ENCODE peak calls at places on chromosome 1, in six cellular contexts. R is breast epithelium, T is psoas muscle, Y is HCT116, N is right lobe of liver, E is tibial artery. M is an unnamed sample.

GRCh38 chr1:221204055-221204833 is 325.0 kb downstream of the HLX start:
- DNase-seq in T (no peak), E (no peak), R (no peak), N (no peak), Y (no peak), M (no peak)

GRCh38 chr1:44077421-44077820 is 41.2 kb upstream of the KLF17 start:
- DNase-seq in T (no peak), R (no peak), Y (no peak), N (no peak), E (no peak), M (no peak)

GRCh38 chr1:185929759-185930158 is 195.6 kb downstream of the HMCN1 start:
- DNase-seq in R (no peak), T (no peak), Y (no peak), N (no peak), E (no peak), M (no peak)

GRCh38 chr1:24442764-24443163 is 27.2 kb downstream of the NIPAL3 start:
- DNase-seq in Y (no peak), R (no peak), T (no peak), E (no peak), N (no peak), M (no peak)

GRCh38 chr1:109704173-109704572 is 7.9 kb upstream of the GSTM5 start:
- DNase-seq in E (no peak), N (no peak), Y (no peak), T (no peak), R (no peak), M (no peak)

GRCh38 chr1:16420719-16421118 is 16.5 kb downstream of the SPATA21 start:
- DNase-seq in Y (no peak), N (no peak), E (no peak), T (no peak), R (no peak), M (no peak)

GRCh38 chr1:61282387-61282786 is 200.0 kb downstream of the NFIA start:
- DNase-seq in N (no peak), Y (no peak), E (no peak), R (no peak), T (no peak), M (no peak)

GRCh38 chr1:11407301-11407994 is 71.5 kb upstream of the DISP3 start:
- DNase-seq in T (no peak), N (no peak), E (no peak), Y (no peak), R (peak; percentile 51), M (no peak)

GRCh38 chr1:33902486-33903209 is 38.8 kb downstream of the HMGB4 start:
- DNase-seq in Y (no peak), E (no peak), N (no peak), T (no peak), R (no peak), M (no peak)

GRCh38 chr1:226867461-226868054 is 2.9 kb upstream of the PSEN2 start:
- DNase-seq in Y (no peak), T (no peak), R (no peak), E (no peak), N (no peak), M (no peak)

GRCh38 chr1:109786531-109787021 is 22.9 kb upstream of the EPS8L3 start:
- DNase-seq in Y (no peak), R (no peak), T (peak; percentile 38), N (no peak), E (peak; percentile 16), M (peak; percentile 47)

DNA sequence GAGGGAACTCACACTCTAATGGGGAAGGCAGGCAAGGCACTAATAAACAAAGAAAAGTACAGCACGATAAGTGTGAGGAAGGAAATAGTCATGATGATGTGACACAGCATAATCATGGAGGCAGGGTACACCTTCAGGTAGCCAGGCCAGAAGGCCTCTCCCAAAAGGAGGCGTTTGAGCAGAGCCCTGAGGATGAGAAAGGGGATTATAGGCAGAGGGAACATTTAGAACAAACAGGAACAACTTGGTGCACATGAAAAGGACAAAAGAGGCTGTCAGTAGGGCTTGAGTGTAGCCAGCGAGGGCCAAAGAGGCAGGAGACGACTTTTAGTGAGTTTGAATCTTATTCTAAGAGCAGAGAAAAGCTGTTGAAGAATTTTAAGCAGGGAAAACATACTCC is 33.4 kb upstream of the CRNN start:
- DNase-seq in N (no peak), Y (no peak), E (no peak), T (no peak), R (no peak), M (no peak)
- H3K27me3 ChIP-seq in N (no peaks in the 10 kb centered on the region), Y (no peaks in the 10 kb centered on the region), E (no peaks in the 10 kb centered on the region), T (peaks cover 3% of the 10 kb centered on the region), R (no peaks in the 10 kb centered on the region), M (no peaks in the 10 kb centered on the region)

GRCh38 chr1:27935721-27936120 is 921 bp downstream of the SMPDL3B start:
- DNase-seq in E (no peak), R (no peak), Y (no peak), T (no peak), N (no peak), M (no peak)
- H3K4me3 ChIP-seq in E (no peak overlapping the region), R (no peak overlapping the region), Y (peak overlapping the region; percentile 46), T (no peak overlapping the region), N (no peak overlapping the region), M (no peak overlapping the region)

GRCh38 chr1:64923294-64923718 is 43.0 kb downstream of the JAK1 start:
- DNase-seq in N (no peak), Y (no peak), E (no peak), R (no peak), T (no peak), M (no peak)

GRCh38 chr1:64917907-64918306 is 48.4 kb downstream of the JAK1 start:
- DNase-seq in Y (no peak), T (no peak), E (no peak), N (no peak), R (no peak), M (no peak)

GRCh38 chr1:64922336-64922735 is 44.0 kb downstream of the JAK1 start:
- DNase-seq in R (no peak), N (no peak), T (no peak), Y (no peak), E (no peak), M (no peak)

GRCh38 chr1:64921761-64922160 is 44.6 kb downstream of the JAK1 start:
- DNase-seq in N (no peak), T (no peak), R (no peak), Y (no peak), E (no peak), M (no peak)

GRCh38 chr1:64920936-64921589 is 45.3 kb downstream of the JAK1 start:
- DNase-seq in R (no peak), T (no peak), N (no peak), Y (no peak), E (no peak), M (no peak)
- H3K27ac ChIP-seq in R (no peak overlapping the region), T (no peak overlapping the region), N (no peak overlapping the region), Y (no peak overlapping the region), E (no peak overlapping the region), M (no peak overlapping the region)

DNA sequence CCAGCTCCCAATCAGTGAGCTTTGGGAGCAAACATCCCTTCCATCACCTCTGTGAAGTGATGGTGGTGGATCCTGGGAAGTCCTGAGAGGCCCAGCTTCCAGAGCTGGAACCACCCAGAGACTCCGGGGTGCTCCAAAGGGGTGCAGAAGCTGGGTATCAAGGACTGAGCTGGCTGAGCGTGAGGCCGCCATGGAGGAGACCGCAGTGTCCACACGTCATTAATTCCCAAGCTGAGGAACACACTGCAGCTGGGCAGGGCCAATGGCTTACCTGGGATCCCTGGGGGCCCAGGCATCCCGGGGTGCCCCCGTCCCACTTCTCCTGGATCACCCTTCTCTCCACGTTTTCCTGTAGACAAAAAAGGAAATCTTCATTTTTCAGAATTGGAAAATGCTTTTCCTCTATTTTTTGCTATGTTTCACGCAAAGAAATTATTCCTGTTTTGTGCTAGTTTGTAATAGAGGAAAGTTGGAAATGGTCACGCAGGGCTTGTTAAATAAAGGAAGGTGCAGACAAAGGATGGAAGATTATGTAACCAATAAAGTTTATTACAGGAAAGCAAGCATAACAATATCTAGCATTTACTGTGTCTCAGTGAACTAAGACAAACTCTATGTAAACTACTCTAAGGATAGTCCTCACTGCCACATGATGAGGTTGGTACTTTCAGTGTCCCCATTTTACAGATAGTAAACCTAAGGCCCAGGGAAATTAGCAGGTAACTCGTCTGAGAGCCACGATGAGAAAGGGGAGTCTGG is 15.4 kb downstream of the COL9A2 start:
- DNase-seq in N (no peak), Y (no peak), E (no peak), R (no peak), T (no peak), M (no peak)
- H3K27me3 ChIP-seq in N (no peaks in the 10 kb centered on the region), Y (no peaks in the 10 kb centered on the region), E (no peaks in the 10 kb centered on the region), R (no peaks in the 10 kb centered on the region), T (peaks cover 17% of the 10 kb centered on the region), M (peaks cover 5% of the 10 kb centered on the region)